ENCODE peak calls at places on chromosome X, in four cellular contexts. S, B, Y and Z are unnamed samples.
A peak's percentile ranks its signal among the peaks of the same experiment; 100 is the strongest.

GRCh38 chrX:121307441-121307840 is 260.0 kb downstream of the GLUD2 start:
- DNase-seq in Y (no peak), B (no peak), S (no peak), Z (no peak)

GRCh38 chrX:20362268-20363002 is 95.7 kb upstream of the RPS6KA3 start:
- DNase-seq in B (no peak), S (no peak), Y (no peak), Z (no peak)

GRCh38 chrX:54530358-54530900 is 410 bp downstream of the GNL3L start:
- DNase-seq in S (no peak), Y (no peak), B (no peak), Z (no peak)

GRCh38 chrX:1537031-1537715 is at the start of gene P2RY8:
- DNase-seq in Y (no peak), S (peak; percentile 38), B (peak; percentile 37), Z (no peak)

GRCh38 chrX:130830599-130831346 is 72.2 kb downstream of the ENOX2 start:
- DNase-seq in Y (no peak), B (no peak), S (no peak), Z (no peak)

GRCh38 chrX:12245650-12246645 is 107.7 kb downstream of the FRMPD4 start:
- DNase-seq in Y (no peak), S (no peak), B (no peak), Z (no peak)

GRCh38 chrX:2224597-2225235 is 276.1 kb downstream of the DHRSX start:
- DNase-seq in B (no peak), Y (no peak), S (no peak), Z (no peak)

GRCh38 chrX:3939967-3940610 is 226.6 kb upstream of the PRKX start:
- DNase-seq in Y (no peak), B (no peak), S (no peak), Z (no peak)

GRCh38 chrX:106862972-106863688 is 40.0 kb downstream of the RIPPLY1 start:
- DNase-seq in Y (peak; percentile 52), S (no peak), B (no peak), Z (no peak)

GRCh38 chrX:149539283-149540132 is 1.3 kb upstream of the EOLA1 start:
- DNase-seq in S (peak; percentile 81), B (peak; percentile 87), Y (peak; percentile 92), Z (peak; percentile 87)

GRCh38 chrX:122943918-122944317 is 240.2 kb upstream of the GRIA3 start:
- DNase-seq in B (no peak), S (no peak), Y (no peak), Z (no peak)

GRCh38 chrX:2383735-2384134 is 117.0 kb downstream of the DHRSX start:
- DNase-seq in B (no peak), Y (no peak), S (no peak), Z (no peak)

GRCh38 chrX:38879631-38880220 is 78.5 kb downstream of the MID1IP1 start:
- DNase-seq in B (peak; percentile 24), S (peak; percentile 47), Y (no peak), Z (no peak)

GRCh38 chrX:129779747-129780146 is at the start of gene SASH3:
- DNase-seq in Y (no peak), S (peak; percentile 35), B (peak; percentile 38), Z (peak; percentile 6)

GRCh38 chrX:150766351-150767044 is 73.3 kb downstream of the MTMR1 start:
- DNase-seq in Y (no peak), S (no peak), B (no peak), Z (no peak)

GRCh38 chrX:67546496-67547423 is 2.9 kb downstream of the AR start:
- DNase-seq in B (no peak), S (no peak), Y (peak; percentile 34), Z (no peak)
- H3K27ac ChIP-seq in B (peak overlapping the region; percentile 62), S (peak overlapping the region; percentile 82), Y (no peak overlapping the region), Z (no peak overlapping the region)

DNA sequence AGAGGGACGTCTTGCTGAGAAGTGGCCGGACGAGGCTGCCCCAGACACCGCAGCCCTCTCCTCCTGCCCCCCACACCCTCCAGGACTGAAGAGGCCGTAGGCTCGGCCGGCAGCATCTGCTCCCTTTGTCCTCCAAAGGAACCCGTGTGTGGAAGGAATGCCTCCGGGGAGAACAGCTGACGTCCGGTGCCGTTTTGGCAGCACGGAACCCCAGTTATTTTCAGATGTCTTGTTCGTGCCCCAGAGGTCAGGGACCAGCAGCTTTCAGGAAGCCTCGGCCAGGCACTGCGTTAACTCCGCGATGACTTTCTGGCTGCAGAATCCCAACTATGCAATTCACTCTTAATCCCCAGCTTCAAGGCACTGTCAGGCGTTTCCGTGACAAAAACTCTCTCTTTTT is 10.9 kb upstream of the PPP2R3B start:
- DNase-seq in S (peak; percentile 24), Y (no peak), B (peak; percentile 57), Z (no peak)
- H3K27ac ChIP-seq in S (no peak overlapping the region), Y (no peak overlapping the region), B (peak overlapping the region; percentile 19), Z (no peak overlapping the region)

GRCh38 chrX:119467433-119467832 is 811 bp upstream of the SLC25A5 start:
- DNase-seq in Y (no peak), B (no peak), S (no peak), Z (no peak)
- H3K27ac ChIP-seq in Y (peak overlapping the region; percentile 81), B (no peak overlapping the region), S (peak overlapping the region; percentile 99), Z (no peak overlapping the region)

GRCh38 chrX:118508690-118509089 is 13.1 kb downstream of the DOCK11 start:
- DNase-seq in Y (no peak), S (peak; percentile 13), B (no peak), Z (no peak)
- H3K27ac ChIP-seq in Y (no peak overlapping the region), S (no peak overlapping the region), B (no peak overlapping the region), Z (no peak overlapping the region)

DNA sequence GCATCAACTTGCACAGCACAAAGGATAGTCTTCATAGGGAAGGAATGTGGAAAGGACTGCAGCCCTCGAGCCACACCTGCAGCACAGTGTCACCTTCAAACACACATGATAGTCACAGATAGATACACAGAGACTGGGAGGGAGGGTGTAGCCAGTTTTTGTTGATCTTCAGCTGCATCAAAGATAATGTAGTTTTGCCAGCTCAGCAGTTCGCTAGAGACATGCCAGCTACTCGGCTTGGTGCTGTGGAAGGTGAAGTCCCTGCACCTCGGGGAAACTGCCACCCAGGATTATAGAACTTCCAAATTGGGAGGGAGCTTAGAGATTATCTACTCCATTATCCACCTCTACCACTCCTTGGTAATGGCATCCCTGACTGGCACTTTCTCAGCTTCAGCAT is 92.9 kb upstream of the PAK3 start:
- DNase-seq in S (no peak), Y (no peak), B (no peak), Z (no peak)
- H3K27ac ChIP-seq in S (no peak overlapping the region), Y (no peak overlapping the region), B (no peak overlapping the region), Z (no peak overlapping the region)